ENCODE peak calls at places on chromosomes 13 and 19, in four cellular contexts. V, M, Z and D are unnamed samples. For H3K27me3, the result is how much of the 10 kb centered on the place peaks cover.

GRCh38 chr13:79837741-79838450 is 356.9 kb downstream of the NDFIP2 start:
- DNase-seq in M (no peak), Z (no peak), V (no peak), D (no peak)

GRCh38 chr19:16541526-16542044 is 652 bp downstream of the CHERP start:
- DNase-seq in Z (peak), M (no peak), V (no peak), D (no peak)

GRCh38 chr19:49422407-49423277 is 599 bp downstream of the PTH2 start:
- DNase-seq in Z (peak), V (no peak), M (peak), D (no peak)

GRCh38 chr19:38666662-38667448 is 19.4 kb downstream of the ACTN4 start:
- DNase-seq in M (no peak), Z (peak), V (peak), D (no peak)

GRCh38 chr13:24076124-24076523 is 84.4 kb upstream of the SPATA13 start:
- DNase-seq in Z (no peak), V (no peak), M (no peak), D (no peak)

GRCh38 chr13:106616729-106617128 is 48.8 kb upstream of the ARGLU1 start:
- DNase-seq in V (no peak), M (no peak), Z (no peak), D (no peak)

GRCh38 chr13:76339649-76340048 is 546.6 kb downstream of the KCTD12 start:
- DNase-seq in M (no peak), V (no peak), Z (no peak), D (no peak)

GRCh38 chr19:2032296-2032941 is 16.9 kb upstream of the BTBD2 start:
- DNase-seq in Z (peak), V (peak), M (peak), D (peak)

GRCh38 chr13:19981685-19982238 is 23.2 kb downstream of the ZMYM2 start:
- DNase-seq in V (no peak), M (no peak), Z (no peak), D (no peak)

GRCh38 chr13:108777421-108778420 is 148.3 kb downstream of the MYO16 start:
- DNase-seq in V (no peak), Z (no peak), M (no peak), D (no peak)

GRCh38 chr13:59038824-59039223 is 1124.9 kb downstream of the DIAPH3 start:
- DNase-seq in V (no peak), M (no peak), Z (no peak), D (no peak)

DNA sequence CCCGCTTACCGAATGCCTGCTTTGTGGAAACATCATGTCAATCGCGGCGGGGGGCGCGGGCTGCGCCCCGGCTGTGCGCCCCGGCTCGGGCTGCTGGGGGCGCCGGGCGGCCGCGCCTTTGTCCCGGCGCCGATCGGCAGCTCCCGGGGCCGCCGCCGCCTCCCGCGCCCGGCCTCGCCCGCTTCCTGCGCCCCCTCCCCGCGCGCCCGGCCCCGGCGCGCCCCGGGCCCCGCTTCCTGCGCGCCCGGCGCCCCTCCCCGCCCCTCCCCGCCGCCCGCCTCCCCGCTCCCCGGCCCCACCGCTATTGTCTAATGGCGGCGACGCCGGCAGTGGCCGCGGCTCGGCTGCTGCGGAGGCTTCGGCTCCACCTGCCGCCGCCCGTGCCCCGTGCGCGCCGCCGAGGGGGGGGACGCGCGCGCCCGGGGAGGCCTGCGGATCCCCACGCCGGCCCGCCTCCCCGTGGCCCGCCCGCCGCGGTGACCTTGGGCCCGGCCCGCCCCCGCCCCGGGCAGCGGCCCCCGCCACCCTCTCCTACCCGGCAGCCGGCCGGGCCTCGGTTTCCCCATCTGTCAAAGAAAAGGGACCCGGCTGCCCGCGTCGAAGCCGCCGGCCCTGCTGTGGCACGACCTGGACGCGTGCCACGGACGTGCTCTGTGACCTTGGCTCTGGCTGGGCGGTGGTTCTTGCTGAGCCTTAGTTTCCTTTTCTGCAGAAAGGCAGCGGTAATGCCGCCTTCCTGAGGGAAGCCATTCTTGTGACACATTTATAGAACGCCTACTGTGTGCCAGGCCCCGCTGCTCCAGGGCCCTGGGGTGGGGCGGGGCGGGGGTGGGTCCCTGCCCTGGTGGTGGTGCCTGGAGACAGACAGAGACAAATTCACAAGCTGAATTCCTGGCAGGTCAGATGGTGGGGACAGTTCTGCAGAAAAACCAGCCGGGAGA is at the start of gene TLE5:
- DNase-seq in M (peak), Z (peak), V (peak), D (peak)
- TF ChIP-seq CTCF in M (peak), Z (no peak), V (no peak), D (no peak)

DNA sequence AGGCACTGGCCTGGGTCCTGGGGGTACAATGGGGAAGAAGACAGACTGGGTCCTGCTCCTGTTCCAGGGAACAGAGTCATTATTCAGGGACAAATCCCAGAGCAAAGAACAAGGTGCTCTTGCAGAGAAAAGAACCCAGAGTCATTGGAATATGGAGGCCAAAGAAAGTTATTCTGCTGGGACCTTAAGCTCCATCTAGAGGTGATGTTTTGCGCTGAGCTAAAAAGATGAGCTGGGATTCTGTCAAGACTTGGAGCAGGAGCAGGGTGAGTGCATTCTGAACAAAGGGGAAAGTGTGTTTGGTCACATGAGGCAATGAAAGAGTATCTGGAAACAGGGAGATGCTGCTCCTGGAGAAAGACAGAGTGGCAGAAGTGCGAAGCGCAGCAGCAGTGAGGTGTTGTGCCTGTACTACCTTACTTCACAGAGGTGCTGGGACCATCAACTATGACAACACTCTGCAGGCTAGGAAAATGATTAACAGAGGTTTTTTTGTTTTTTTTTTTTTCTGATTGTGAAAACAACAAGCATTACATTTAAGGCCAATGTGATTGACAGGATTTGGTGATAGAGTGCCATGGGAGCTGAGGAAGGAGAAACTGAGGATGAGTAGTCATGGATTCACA is 95.3 kb upstream of the TNFSF11 start:
- DNase-seq in Z (no peak), V (no peak), M (no peak), D (no peak)
- H3K27ac ChIP-seq in Z (no peak), V (no peak), M (no peak), D (no peak)

GRCh38 chr13:30855569-30855968 is 50.5 kb upstream of the MEDAG start:
- DNase-seq in V (no peak), M (no peak), Z (no peak), D (no peak)
- H3K27me3 ChIP-seq in V (under half), M (under half), Z (under half), D (under half)

GRCh38 chr19:4345656-4346383 is 2.5 kb downstream of the MPND start:
- DNase-seq in M (no peak), Z (no peak), V (no peak), D (no peak)
- TF ChIP-seq CTCF in M (no peak), Z (no peak), V (no peak), D (no peak)

DNA sequence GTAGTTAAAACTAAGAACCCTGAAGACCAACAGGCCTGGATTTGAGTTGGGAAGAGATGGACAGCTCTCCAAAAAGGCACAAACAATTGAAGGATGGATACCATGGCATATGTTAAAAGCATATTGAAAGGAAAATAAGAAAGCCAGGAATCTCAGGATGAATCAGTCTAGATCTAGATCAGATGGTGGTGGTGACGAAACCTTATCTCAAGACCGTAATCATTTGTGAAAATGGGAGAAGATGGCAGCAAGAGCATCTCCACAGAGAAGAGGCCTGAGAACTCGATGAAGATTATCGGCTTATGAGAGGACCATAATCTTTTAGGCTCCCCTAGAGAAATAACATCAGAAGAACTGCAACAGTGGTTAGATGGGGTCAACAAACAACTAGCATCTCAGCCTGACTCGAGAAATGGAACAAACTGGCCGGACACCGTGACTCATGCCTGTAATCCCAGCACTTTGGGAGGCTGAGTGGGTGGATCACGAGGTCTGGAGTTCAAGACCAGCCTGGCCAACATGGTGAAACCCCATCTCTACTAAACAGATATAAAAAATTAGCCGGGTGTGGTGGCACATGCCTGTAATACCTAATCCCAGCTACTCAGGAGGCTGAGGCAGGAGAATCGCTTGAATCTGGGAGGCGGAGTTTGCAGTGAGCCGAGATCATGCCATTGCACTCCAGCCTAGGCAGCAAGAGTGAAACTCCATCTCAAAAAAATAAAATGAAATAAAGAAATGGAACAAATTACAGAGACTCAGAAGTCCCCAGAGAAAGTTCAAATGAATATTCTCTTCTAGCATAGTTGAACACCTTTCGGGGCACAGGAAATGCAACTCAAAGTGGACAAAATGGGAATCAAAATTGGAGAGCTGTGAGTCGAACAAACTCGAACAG is 47.6 kb downstream of the FOXO1 start:
- DNase-seq in Z (peak), M (no peak), V (no peak), D (no peak)
- H3K27ac ChIP-seq in Z (peak), M (no peak), V (no peak), D (no peak)

DNA sequence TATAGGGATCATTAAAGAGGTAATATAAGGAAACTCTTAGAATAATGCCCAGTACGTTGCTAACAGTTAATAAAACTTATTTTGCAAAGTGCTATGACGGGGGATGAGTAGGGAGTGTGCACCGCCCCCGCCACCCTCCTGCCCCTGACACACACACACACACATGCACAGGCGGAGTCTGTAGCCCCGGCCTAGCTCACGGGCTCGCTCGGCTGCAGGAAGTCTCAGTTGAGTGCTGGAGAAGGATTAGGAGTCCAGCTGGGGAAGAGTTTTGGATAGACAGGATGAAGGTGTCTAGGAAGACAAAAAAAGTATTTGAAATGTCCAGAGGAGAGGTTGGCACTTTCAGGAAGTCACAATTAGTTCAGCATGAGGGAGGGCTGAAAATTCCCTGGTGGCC is 21.5 kb downstream of the GSX1 start:
- DNase-seq in Z (no peak), V (no peak), M (no peak), D (no peak)
- H3K27me3 ChIP-seq in Z (under half), V (under half), M (half or more), D (under half)

DNA sequence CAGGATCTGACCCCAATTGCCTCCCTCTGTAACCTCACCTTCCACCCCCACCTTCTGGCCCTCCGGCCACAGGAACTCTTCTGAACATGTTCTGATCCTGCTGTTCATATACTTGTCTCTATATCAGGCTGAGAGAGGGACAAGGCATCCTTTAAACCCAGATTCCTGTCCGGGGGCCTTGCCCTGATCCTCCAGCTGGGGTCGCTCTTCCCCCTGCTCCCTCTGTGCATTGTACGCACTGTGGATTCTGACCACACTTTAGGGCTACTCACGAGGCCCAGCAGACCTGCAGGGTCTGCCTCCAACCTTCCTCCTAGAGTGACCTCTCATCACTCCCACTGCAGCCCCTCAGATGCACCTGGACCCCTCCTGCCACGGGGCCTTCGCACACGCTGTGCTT is 269.3 kb downstream of the UQCRFS1 start:
- DNase-seq in M (no peak), V (no peak), Z (no peak), D (no peak)
- TF ChIP-seq CTCF in M (no peak), V (no peak), Z (no peak), D (no peak)

GRCh38 chr19:18273566-18274302 is 518 bp downstream of the IQCN start:
- DNase-seq in Z (no peak), V (no peak), M (no peak), D (no peak)
- H3K27ac ChIP-seq in Z (no peak), V (peak), M (peak), D (no peak)

GRCh38 chr19:54477650-54478049 is 4.6 kb upstream of the CDC42EP5 start:
- DNase-seq in M (no peak), Z (no peak), V (no peak), D (no peak)

GRCh38 chr19:54480048-54480447 is 7.0 kb upstream of the CDC42EP5 start:
- DNase-seq in V (no peak), Z (no peak), M (no peak), D (no peak)

GRCh38 chr19:54475706-54476105 is 2.6 kb upstream of the CDC42EP5 start:
- DNase-seq in Z (no peak), V (no peak), M (no peak), D (no peak)

GRCh38 chr19:54481326-54481930 is 8.3 kb upstream of the CDC42EP5 start:
- DNase-seq in Z (no peak), M (no peak), V (peak), D (no peak)

DNA sequence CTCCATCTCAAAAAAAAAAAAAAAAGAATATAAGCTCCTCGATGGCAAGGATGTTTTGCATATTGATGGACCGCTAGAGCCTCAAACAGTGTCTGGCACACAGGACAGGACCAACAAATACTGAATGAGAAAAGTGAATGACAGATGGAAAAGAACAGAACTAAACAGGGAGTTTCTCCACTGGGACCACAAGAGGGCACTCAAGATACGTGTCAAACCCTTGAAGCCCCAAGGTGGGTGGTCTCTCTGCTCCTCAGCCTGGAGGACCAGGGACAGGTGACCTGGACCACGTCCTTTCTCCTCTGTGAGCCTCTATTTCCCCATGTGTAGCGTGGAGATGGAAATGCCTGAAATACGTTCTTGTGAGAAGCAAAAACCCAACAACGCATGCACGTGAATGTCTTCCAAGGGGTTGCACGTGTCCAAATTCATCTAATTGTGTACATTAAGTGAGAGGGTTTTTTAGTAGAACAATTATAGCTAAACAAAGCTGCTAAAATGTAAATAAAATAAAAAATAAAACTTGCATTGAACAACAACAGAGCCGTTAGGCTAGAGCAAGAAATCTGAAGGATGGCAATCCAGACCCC is 5.7 kb upstream of the CDC42EP5 start:
- DNase-seq in V (no peak), Z (no peak), M (no peak), D (no peak)
- H3K27me3 ChIP-seq in V (half or more), Z (under half), M (under half), D (under half)